ENCODE peak calls at places on chromosomes 7 and 10, in six cellular contexts. T is IMR-90, D is neuronal stem cell, Y is trophoblast cell, O is H9, U is H1. B is an unnamed sample.

GRCh38 chr7:159010951-159011820 is 133.5 kb downstream of the VIPR2 start:
- DNase-seq in T (no peak), D (no peak), Y (no peak), O (no peak), U (no peak), B (no peak)

GRCh38 chr7:22834028-22834427 is 11.4 kb upstream of the TOMM7 start:
- DNase-seq in T (no peak), D (no peak), Y (no peak), O (no peak), U (no peak), B (no peak)

GRCh38 chr10:4651404-4652037 is 174.5 kb upstream of the AKR1E2 start:
- DNase-seq in T (no peak), D (no peak), Y (no peak), O (no peak), U (no peak), B (no peak)

GRCh38 chr10:129963076-129963830 is 821 bp downstream of the EBF3 start:
- DNase-seq in T (peak), D (peak), Y (peak), O (peak), U (no peak), B (peak)

GRCh38 chr10:124470544-124471449 is 9.2 kb downstream of the LHPP start:
- DNase-seq in T (no peak), D (no peak), Y (no peak), O (no peak), U (no peak), B (no peak)

GRCh38 chr7:20030417-20030816 is 186.8 kb downstream of the MACC1 start:
- DNase-seq in T (no peak), D (no peak), Y (no peak), O (no peak), U (no peak), B (no peak)

GRCh38 chr10:24603333-24603732 is 120.4 kb downstream of the ARHGAP21 start:
- DNase-seq in T (peak), D (no peak), Y (no peak), O (no peak), U (no peak), B (peak)

GRCh38 chr10:14547826-14548225 is 217.1 kb upstream of the FRMD4A start:
- DNase-seq in T (no peak), D (peak), Y (peak), O (no peak), U (no peak), B (no peak)

GRCh38 chr7:4713183-4713784 is 31.2 kb downstream of the FOXK1 start:
- DNase-seq in T (no peak), D (no peak), Y (no peak), O (peak), U (no peak), B (peak)

GRCh38 chr7:45563804-45564461 is 10.2 kb upstream of the ADCY1 start:
- DNase-seq in T (no peak), D (no peak), Y (no peak), O (no peak), U (no peak), B (no peak)

GRCh38 chr7:155357573-155358041 is 59.9 kb downstream of the INSIG1 start:
- DNase-seq in T (peak), D (no peak), Y (peak), O (no peak), U (no peak), B (no peak)

GRCh38 chr7:498678-499641 is 20.7 kb downstream of the PDGFA start:
- DNase-seq in T (no peak), D (no peak), Y (no peak), O (no peak), U (no peak), B (no peak)

GRCh38 chr7:116215550-116215949 is 5.2 kb downstream of the TES start:
- DNase-seq in T (no peak), D (no peak), Y (no peak), O (no peak), U (no peak), B (no peak)

GRCh38 chr10:110789604-110790428 is 81.9 kb upstream of the PDCD4 start:
- DNase-seq in T (no peak), D (no peak), Y (no peak), O (no peak), U (no peak), B (no peak)

GRCh38 chr10:129035052-129035805 is 431.8 kb upstream of the MGMT start:
- DNase-seq in T (no peak), D (no peak), Y (no peak), O (no peak), U (no peak), B (no peak)

GRCh38 chr7:154345093-154345492 is 292.9 kb downstream of the DPP6 start:
- DNase-seq in T (no peak), D (no peak), Y (no peak), O (no peak), U (no peak), B (no peak)

GRCh38 chr7:142771353-142771723 is 568 bp downstream of the PRSS2 start:
- DNase-seq in T (no peak), D (no peak), Y (no peak), O (no peak), U (no peak), B (no peak)

GRCh38 chr10:92208736-92209135 is 82.1 kb downstream of the CPEB3 start:
- DNase-seq in T (peak), D (no peak), Y (no peak), O (no peak), U (no peak), B (peak)

GRCh38 chr7:127758105-127758504 is 106.1 kb downstream of the SND1 start:
- DNase-seq in T (no peak), D (no peak), Y (no peak), O (no peak), U (no peak), B (no peak)

GRCh38 chr10:79444243-79445119 is 943 bp downstream of the ZCCHC24 start:
- DNase-seq in T (peak), D (peak), Y (peak), O (peak), U (no peak), B (peak)

GRCh38 chr10:118520116-118520742 is 75.2 kb downstream of the PRLHR start:
- DNase-seq in T (no peak), D (no peak), Y (no peak), O (no peak), U (no peak), B (no peak)

GRCh38 chr7:25124485-25125136 is 449 bp downstream of the CYCS start:
- DNase-seq in T (no peak), D (peak), Y (peak), O (no peak), U (no peak), B (no peak)

GRCh38 chr10:26437637-26438461 is at the start of gene APBB1IP:
- DNase-seq in T (no peak), D (no peak), Y (peak), O (peak), U (no peak), B (no peak)

GRCh38 chr10:79286318-79286951 is 60.8 kb upstream of the PPIF start:
- DNase-seq in T (peak), D (no peak), Y (peak), O (no peak), U (no peak), B (peak)

GRCh38 chr10:83984256-83984640 is 155.1 kb upstream of the GHITM start:
- DNase-seq in T (no peak), D (no peak), Y (no peak), O (no peak), U (no peak), B (no peak)

GRCh38 chr7:17832820-17833219 is 107.5 kb downstream of the SNX13 start:
- DNase-seq in T (no peak), D (no peak), Y (no peak), O (no peak), U (no peak), B (no peak)

GRCh38 chr10:131242007-131242406 is 69.5 kb downstream of the TCERG1L start:
- DNase-seq in T (no peak), D (peak), Y (peak), O (peak), U (no peak), B (no peak)

GRCh38 chr7:36472141-36472729 is 82.6 kb downstream of the ANLN start:
- DNase-seq in T (no peak), D (no peak), Y (no peak), O (no peak), U (no peak), B (no peak)
- H4K91ac ChIP-seq in T (no peak), D (no peak), Y (no peak), O (no peak), U (no peak), B (no peak)

GRCh38 chr10:103609231-103610082 is 116.0 kb downstream of the NEURL1 start:
- DNase-seq in T (no peak), D (no peak), Y (no peak), O (no peak), U (no peak), B (no peak)
- H4K91ac ChIP-seq in T (no peak), D (no peak), Y (no peak), O (no peak), U (no peak), B (no peak)

GRCh38 chr10:35657621-35658020 is 15.5 kb upstream of the FZD8 start:
- DNase-seq in T (no peak), D (no peak), Y (peak), O (no peak), U (no peak), B (no peak)

GRCh38 chr10:35661236-35661635 is 19.1 kb upstream of the FZD8 start:
- DNase-seq in T (no peak), D (no peak), Y (no peak), O (no peak), U (no peak), B (peak)

DNA sequence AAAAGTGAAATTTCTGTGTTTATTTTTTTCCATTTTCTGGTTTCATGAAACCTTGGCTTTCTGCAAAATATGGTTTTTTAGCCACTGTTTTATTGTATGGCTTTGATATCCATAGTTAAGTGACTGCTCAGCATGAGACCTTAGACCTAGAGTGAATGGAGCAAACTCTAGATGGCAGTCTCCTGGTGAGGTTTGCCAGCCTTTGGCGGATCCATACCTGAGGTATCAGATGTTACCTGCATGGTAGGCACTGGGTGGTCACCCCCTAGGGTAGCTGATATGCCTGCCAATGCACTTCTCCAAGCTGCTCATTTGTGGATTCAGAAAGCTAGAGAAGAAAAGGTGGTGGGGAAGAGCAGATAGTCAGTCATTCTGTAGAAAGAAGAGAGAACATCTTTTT is 17.4 kb upstream of the FZD8 start:
- DNase-seq in T (no peak), D (no peak), Y (no peak), O (no peak), U (no peak), B (no peak)
- H4K91ac ChIP-seq in T (no peak), D (no peak), Y (no peak), O (no peak), U (no peak), B (no peak)

GRCh38 chr7:71984348-71984747 is 427.8 kb downstream of the CALN1 start:
- DNase-seq in T (no peak), D (no peak), Y (no peak), O (no peak), U (no peak), B (no peak)

GRCh38 chr7:71988176-71988575 is 424.0 kb downstream of the CALN1 start:
- DNase-seq in T (no peak), D (no peak), Y (no peak), O (no peak), U (no peak), B (no peak)

GRCh38 chr7:71987200-71987767 is 424.9 kb downstream of the CALN1 start:
- DNase-seq in T (no peak), D (no peak), Y (no peak), O (no peak), U (no peak), B (no peak)

GRCh38 chr7:71990138-71990462 is 422.0 kb downstream of the CALN1 start:
- DNase-seq in T (no peak), D (no peak), Y (no peak), O (no peak), U (no peak), B (no peak)
- H4K91ac ChIP-seq in T (no peak), D (no peak), Y (no peak), O (no peak), U (no peak), B (no peak)